ENCODE peak calls at places on chromosomes 2 and 18, in nine cellular contexts. V is tibial nerve, F is kidney epithelial cell, U is cardiac fibroblast, L is IMR-90, Q is AG10803, X is K562, R is aorta, Z is psoas muscle. M is an unnamed sample.

GRCh38 chr2:98478088-98478551 is 33.5 kb downstream of the INPP4A start:
- DNase-seq in V (no peak), F (no peak), U (no peak), L (no peak), Q (no peak), X (no peak), R (no peak), Z (no peak), M (no peak)

GRCh38 chr2:12169721-12170120 is 423.3 kb downstream of the LPIN1 start:
- DNase-seq in V (no peak), F (peak), U (peak), L (peak), Q (peak), X (no peak), R (peak), Z (peak), M (peak)

GRCh38 chr2:131431336-131431735 is 44.6 kb upstream of the TUBA3D start:
- DNase-seq in V (no peak), F (no peak), U (peak), L (peak), Q (no peak), X (no peak), R (no peak), Z (no peak), M (peak)

GRCh38 chr2:162242586-162243304 is 500 bp downstream of the FAP start:
- DNase-seq in V (no peak), F (no peak), U (peak), L (peak), Q (peak), X (no peak), R (no peak), Z (no peak), M (peak)

GRCh38 chr2:61714210-61714609 is 139.7 kb downstream of the FAM161A start:
- DNase-seq in V (no peak), F (no peak), U (no peak), L (no peak), Q (no peak), X (no peak), R (no peak), Z (peak), M (no peak)

GRCh38 chr2:64859208-64860161 is 129.7 kb upstream of the SLC1A4 start:
- DNase-seq in V (peak), F (no peak), U (peak), L (peak), Q (peak), X (peak), R (peak), Z (peak), M (peak)

GRCh38 chr2:150917956-150918713 is 343.5 kb downstream of the RBM43 start:
- DNase-seq in V (no peak), F (no peak), U (no peak), L (no peak), Q (no peak), X (no peak), R (no peak), Z (no peak), M (no peak)

GRCh38 chr2:191650896-191651773 is 26.8 kb upstream of the NABP1 start:
- DNase-seq in V (no peak), F (no peak), U (peak), L (peak), Q (no peak), X (no peak), R (no peak), Z (no peak), M (peak)

GRCh38 chr2:207694811-207695281 is 16.6 kb upstream of the CCNYL1 start:
- DNase-seq in V (no peak), F (no peak), U (peak), L (peak), Q (peak), X (no peak), R (no peak), Z (no peak), M (peak)

GRCh38 chr2:95552911-95553310 is 38.9 kb upstream of the TRIM43 start:
- DNase-seq in V (no peak), F (no peak), U (no peak), L (no peak), Q (peak), X (no peak), R (no peak), Z (peak), M (peak)

GRCh38 chr18:47756364-47757016 is 174.0 kb downstream of the SMAD2 start:
- DNase-seq in V (no peak), F (peak), U (peak), L (peak), Q (peak), X (peak), R (no peak), Z (peak), M (peak)

GRCh38 chr18:45837283-45838070 is 12.0 kb downstream of the SIGLEC15 start:
- DNase-seq in V (no peak), F (no peak), U (peak), L (no peak), Q (peak), X (no peak), R (peak), Z (peak), M (no peak)

GRCh38 chr2:231640646-231641111 is 48.0 kb downstream of the TEX44 start:
- DNase-seq in V (no peak), F (no peak), U (peak), L (no peak), Q (peak), X (peak), R (peak), Z (peak), M (peak)

DNA sequence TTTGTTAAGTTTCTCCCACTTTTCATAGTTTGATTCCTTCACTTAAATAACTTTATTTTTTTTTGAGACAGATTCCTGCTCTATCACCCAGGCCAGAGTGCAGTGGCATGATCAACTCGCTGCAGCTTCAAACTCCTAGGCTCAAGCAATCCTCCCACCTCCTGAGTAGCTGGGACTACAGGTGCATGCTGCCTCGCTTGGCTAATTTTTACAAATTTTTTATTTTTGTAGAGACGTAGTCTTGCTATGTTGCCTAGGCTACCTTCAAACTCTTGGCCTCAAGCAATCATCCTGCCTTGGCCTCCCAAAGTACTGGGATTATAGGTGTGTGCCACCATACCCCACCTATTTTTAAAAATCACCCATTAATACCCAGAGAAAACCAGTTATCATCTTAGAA is 14.2 kb upstream of the WIPF1 start:
- DNase-seq in V (no peak), F (no peak), U (no peak), L (no peak), Q (no peak), X (no peak), R (no peak), Z (no peak), M (no peak)
- H3K4me3 ChIP-seq in V (no peak), F (no peak), U (no peak), L (no peak), Q (no peak), X (no peak), R (no peak), Z (no peak), M (no peak)

GRCh38 chr2:203741566-203741965 is 35.1 kb downstream of the CD28 start:
- DNase-seq in V (no peak), F (no peak), U (no peak), L (no peak), Q (no peak), X (no peak), R (no peak), Z (no peak), M (no peak)
- H3K4me3 ChIP-seq in V (no peak), F (no peak), U (no peak), L (no peak), Q (no peak), X (no peak), R (no peak), Z (no peak), M (no peak)

GRCh38 chr2:28713582-28714292 is 37.9 kb upstream of the PPP1CB start:
- DNase-seq in V (no peak), F (peak), U (peak), L (peak), Q (peak), X (no peak), R (no peak), Z (no peak), M (peak)

GRCh38 chr2:28721601-28722191 is 29.9 kb upstream of the PPP1CB start:
- DNase-seq in V (no peak), F (no peak), U (no peak), L (no peak), Q (peak), X (no peak), R (no peak), Z (no peak), M (no peak)

GRCh38 chr2:28720345-28720744 is 31.3 kb upstream of the PPP1CB start:
- DNase-seq in V (no peak), F (no peak), U (no peak), L (no peak), Q (no peak), X (no peak), R (no peak), Z (no peak), M (no peak)

GRCh38 chr2:28717339-28717758 is 34.3 kb upstream of the PPP1CB start:
- DNase-seq in V (no peak), F (peak), U (peak), L (peak), Q (peak), X (no peak), R (peak), Z (peak), M (peak)

GRCh38 chr2:28716265-28716865 is 35.3 kb upstream of the PPP1CB start:
- DNase-seq in V (peak), F (peak), U (peak), L (peak), Q (peak), X (no peak), R (peak), Z (peak), M (peak)
- H3K4me3 ChIP-seq in V (no peak), F (no peak), U (no peak), L (no peak), Q (no peak), X (no peak), R (no peak), Z (no peak), M (no peak)

DNA sequence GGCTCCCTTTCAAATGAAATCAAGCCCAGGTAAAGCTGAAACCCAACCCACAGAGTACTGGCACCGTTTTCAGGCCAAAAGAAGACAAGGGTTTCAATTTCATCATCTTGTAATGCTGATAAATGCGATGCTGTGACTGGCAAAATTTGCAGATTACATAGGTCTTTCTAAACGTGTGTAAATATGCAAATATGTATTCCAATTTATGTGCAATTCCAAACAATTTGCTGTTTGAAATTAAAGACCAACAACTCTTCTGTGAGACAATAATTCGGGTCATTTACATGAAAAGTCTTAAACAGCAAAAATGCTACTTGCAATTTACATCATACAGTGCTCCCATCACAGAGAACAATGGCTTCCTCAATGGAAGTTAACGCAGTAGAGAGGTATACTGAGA is 2.8 kb upstream of the ZNF532 start:
- DNase-seq in V (no peak), F (no peak), U (no peak), L (no peak), Q (no peak), X (no peak), R (no peak), Z (no peak), M (no peak)
- H3K4me3 ChIP-seq in V (no peak), F (no peak), U (no peak), L (no peak), Q (no peak), X (no peak), R (no peak), Z (peak), M (no peak)

DNA sequence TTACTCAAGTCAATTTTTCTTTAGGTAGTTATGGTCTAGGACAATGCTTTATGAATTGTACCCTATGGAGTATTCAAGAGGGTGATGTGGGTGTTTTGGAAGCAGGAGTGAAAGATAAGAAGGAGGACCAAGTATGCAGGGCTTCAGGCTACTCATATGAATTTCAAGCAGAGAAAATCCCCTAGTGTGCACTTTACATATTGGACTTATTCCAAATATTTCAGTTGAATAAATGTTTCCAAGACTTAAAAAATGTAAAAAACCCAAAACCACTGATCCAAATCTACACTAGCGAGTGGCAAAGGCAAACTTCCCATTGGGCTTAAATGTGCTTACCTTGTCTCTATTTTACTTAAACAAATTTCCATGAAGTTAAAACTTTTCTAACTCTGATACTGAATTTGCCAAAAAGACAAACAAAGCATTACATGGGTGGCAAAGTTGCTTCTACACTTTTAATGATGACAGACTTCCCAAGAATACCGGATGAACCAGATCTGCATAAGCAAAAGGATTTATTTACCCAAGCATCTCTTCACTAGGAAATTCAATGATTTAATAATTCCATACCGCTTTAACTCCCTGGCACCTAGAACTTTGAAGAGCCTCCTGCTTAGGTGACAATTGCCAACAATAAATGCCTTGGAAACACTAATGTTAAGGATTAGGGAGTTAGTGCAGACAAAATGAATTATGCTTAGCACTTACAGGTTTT is 1233.5 kb upstream of the NXPH2 start:
- DNase-seq in V (no peak), F (no peak), U (no peak), L (no peak), Q (no peak), X (no peak), R (no peak), Z (no peak), M (no peak)
- H3K4me3 ChIP-seq in V (no peak), F (no peak), U (no peak), L (no peak), Q (no peak), X (no peak), R (no peak), Z (no peak), M (no peak)

GRCh38 chr2:56088411-56088810 is 95.4 kb upstream of the CCDC85A start:
- DNase-seq in V (no peak), F (no peak), U (peak), L (peak), Q (peak), X (no peak), R (no peak), Z (no peak), M (no peak)
- H3K4me3 ChIP-seq in V (no peak), F (no peak), U (no peak), L (no peak), Q (no peak), X (no peak), R (no peak), Z (no peak), M (no peak)

DNA sequence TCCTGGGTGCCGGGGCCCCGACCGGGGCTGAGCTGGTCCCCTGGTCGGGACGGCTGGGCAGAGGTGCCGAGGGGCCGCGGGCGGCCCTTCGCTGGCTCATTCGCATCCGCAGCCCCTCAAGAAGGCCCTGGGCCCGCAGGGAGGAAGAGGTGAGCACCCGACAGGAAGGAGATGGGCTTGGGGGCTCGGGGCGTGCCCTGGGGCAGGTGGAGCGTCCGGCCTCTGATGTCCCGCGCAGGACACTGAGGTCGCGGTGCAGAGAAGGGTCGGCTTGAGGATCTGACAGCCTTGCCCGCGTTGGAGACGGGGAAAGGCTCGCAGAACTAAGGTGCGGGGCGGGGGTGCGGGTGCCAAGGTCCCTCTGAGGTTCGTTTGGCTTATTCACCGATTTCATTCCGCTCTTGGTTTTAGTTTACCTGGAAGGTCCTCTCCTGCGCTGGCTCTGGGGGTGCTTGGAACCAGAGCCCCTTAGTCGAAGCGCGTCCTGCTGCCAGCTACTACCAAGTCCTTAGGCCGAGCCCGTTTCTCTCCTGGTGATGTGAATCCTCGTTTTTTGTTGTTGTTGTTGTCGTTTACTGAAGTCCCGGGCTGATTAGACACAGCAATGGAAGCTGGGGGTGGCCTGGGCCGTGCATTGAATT is 18.9 kb upstream of the CD8A start:
- DNase-seq in V (no peak), F (no peak), U (no peak), L (no peak), Q (no peak), X (no peak), R (no peak), Z (no peak), M (no peak)
- H3K4me3 ChIP-seq in V (peak), F (no peak), U (no peak), L (no peak), Q (no peak), X (no peak), R (no peak), Z (no peak), M (no peak)

DNA sequence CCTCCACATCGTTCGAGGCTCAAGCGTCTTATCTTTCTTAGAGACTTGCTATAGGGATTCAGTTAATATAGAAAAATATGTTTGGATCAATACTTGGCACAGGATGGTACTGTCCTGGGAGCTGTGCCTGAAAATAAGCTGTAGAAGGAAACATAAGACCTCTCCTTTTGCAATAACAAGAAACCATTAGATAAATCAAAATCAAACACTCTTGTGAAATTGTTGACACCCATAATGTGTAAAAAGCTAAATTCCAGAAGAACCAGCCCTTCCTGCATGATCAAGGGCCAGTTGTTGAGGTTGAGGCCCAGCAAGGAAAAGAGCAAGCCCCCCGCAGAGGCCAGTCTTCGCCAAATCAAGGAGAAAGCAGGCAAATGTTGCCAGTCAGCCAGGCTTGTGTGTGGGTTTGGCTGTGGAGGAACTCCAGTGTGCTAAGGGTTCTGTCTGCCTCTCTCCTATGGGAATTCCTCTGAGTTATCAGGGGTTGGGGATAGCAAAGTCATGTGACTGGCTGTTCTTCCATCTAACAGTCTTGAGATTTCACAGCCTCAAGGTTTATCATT is 185.7 kb downstream of the ACKR3 start:
- DNase-seq in V (no peak), F (no peak), U (no peak), L (no peak), Q (peak), X (no peak), R (no peak), Z (no peak), M (peak)
- H3K4me3 ChIP-seq in V (no peak), F (no peak), U (no peak), L (no peak), Q (no peak), X (no peak), R (no peak), Z (no peak), M (no peak)

DNA sequence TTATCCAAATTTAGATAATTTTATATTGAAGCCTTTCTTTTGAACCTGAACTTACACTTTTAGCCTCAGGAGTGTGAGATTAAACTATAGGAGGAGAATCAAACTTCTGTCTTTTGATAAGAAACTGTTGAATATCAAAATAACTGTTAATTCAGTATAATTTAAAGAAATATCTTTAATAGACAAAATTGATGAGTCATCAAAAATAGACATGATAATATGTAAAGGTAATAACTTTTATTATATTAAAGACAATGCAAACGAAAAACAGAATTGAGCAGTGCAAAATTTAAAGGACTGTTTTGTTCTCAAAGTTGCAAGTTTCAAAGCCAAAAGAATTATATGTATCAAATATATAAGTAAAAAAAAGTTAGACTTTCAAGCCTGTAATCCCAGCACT is 2.0 kb upstream of the WDR35 start:
- DNase-seq in V (no peak), F (no peak), U (no peak), L (no peak), Q (no peak), X (no peak), R (no peak), Z (no peak), M (no peak)
- H3K4me3 ChIP-seq in V (no peak), F (no peak), U (no peak), L (no peak), Q (no peak), X (no peak), R (no peak), Z (no peak), M (no peak)

GRCh38 chr2:30115981-30116285 is 30.9 kb upstream of the YPEL5 start:
- DNase-seq in V (no peak), F (no peak), U (no peak), L (no peak), Q (no peak), X (no peak), R (no peak), Z (no peak), M (no peak)

GRCh38 chr2:30109856-30110255 is 37.0 kb upstream of the YPEL5 start:
- DNase-seq in V (no peak), F (no peak), U (no peak), L (no peak), Q (no peak), X (no peak), R (no peak), Z (no peak), M (no peak)

GRCh38 chr2:30115141-30115980 is 31.4 kb upstream of the YPEL5 start:
- DNase-seq in V (peak), F (peak), U (peak), L (peak), Q (peak), X (peak), R (peak), Z (peak), M (peak)

GRCh38 chr2:30110773-30111172 is 36.0 kb upstream of the YPEL5 start:
- DNase-seq in V (no peak), F (no peak), U (peak), L (peak), Q (peak), X (no peak), R (no peak), Z (no peak), M (no peak)

GRCh38 chr2:30113617-30114293 is 33.1 kb upstream of the YPEL5 start:
- DNase-seq in V (no peak), F (peak), U (peak), L (peak), Q (peak), X (no peak), R (peak), Z (no peak), M (peak)
- H3K4me3 ChIP-seq in V (no peak), F (no peak), U (no peak), L (no peak), Q (no peak), X (no peak), R (no peak), Z (no peak), M (no peak)